ENCODE peak calls at places on chromosomes 13 and 19, in eight cellular contexts. One of them, this sample, is unnamed.

GRCh38 chr13:102651392-102651791 is 43.5 kb downstream of the METTL21C start:
- DNase-seq in right lobe of liver: no peak
- DNase-seq in pancreas: no peak
- DNase-seq in PC-3: peak
- DNase-seq in aorta: no peak
- DNase-seq in GM10248: no peak
- DNase-seq in AG08396: no peak
- DNase-seq in M059J: peak
- DNase-seq in this sample: no peak

GRCh38 chr19:46624958-46625661 is at the start of gene PTGIR:
- DNase-seq in right lobe of liver: no peak
- DNase-seq in pancreas: no peak
- DNase-seq in PC-3: no peak
- DNase-seq in aorta: peak
- DNase-seq in GM10248: no peak
- DNase-seq in AG08396: peak
- DNase-seq in M059J: peak
- DNase-seq in this sample: no peak

GRCh38 chr19:37855098-37855497 is 51.3 kb downstream of the WDR87 start:
- DNase-seq in right lobe of liver: no peak
- DNase-seq in pancreas: peak
- DNase-seq in PC-3: no peak
- DNase-seq in aorta: peak
- DNase-seq in GM10248: peak
- DNase-seq in AG08396: peak
- DNase-seq in M059J: no peak
- DNase-seq in this sample: no peak

GRCh38 chr13:80528733-80529132 is 187.8 kb upstream of the SPRY2 start:
- DNase-seq in right lobe of liver: no peak
- DNase-seq in pancreas: no peak
- DNase-seq in PC-3: no peak
- DNase-seq in aorta: no peak
- DNase-seq in GM10248: no peak
- DNase-seq in AG08396: no peak
- DNase-seq in M059J: no peak
- DNase-seq in this sample: no peak

GRCh38 chr13:54433511-54434206 is 1405.0 kb downstream of the OLFM4 start:
- DNase-seq in right lobe of liver: no peak
- DNase-seq in pancreas: no peak
- DNase-seq in PC-3: no peak
- DNase-seq in aorta: no peak
- DNase-seq in GM10248: no peak
- DNase-seq in AG08396: no peak
- DNase-seq in M059J: no peak
- DNase-seq in this sample: no peak

GRCh38 chr19:344625-345319 is at the start of gene MIER2:
- DNase-seq in right lobe of liver: peak
- DNase-seq in pancreas: peak
- DNase-seq in PC-3: peak
- DNase-seq in aorta: peak
- DNase-seq in GM10248: peak
- DNase-seq in AG08396: peak
- DNase-seq in M059J: peak
- DNase-seq in this sample: no peak

GRCh38 chr13:111458739-111459138 is 138.3 kb downstream of the TEX29 start:
- DNase-seq in right lobe of liver: no peak
- DNase-seq in pancreas: no peak
- DNase-seq in PC-3: no peak
- DNase-seq in aorta: no peak
- DNase-seq in GM10248: no peak
- DNase-seq in AG08396: no peak
- DNase-seq in M059J: no peak
- DNase-seq in this sample: no peak

GRCh38 chr13:24075137-24075975 is 85.2 kb upstream of the SPATA13 start:
- DNase-seq in right lobe of liver: no peak
- DNase-seq in pancreas: no peak
- DNase-seq in PC-3: peak
- DNase-seq in aorta: no peak
- DNase-seq in GM10248: no peak
- DNase-seq in AG08396: peak
- DNase-seq in M059J: peak
- DNase-seq in this sample: no peak

GRCh38 chr13:65914707-65915106 is 1315.4 kb downstream of the PCDH9 start:
- DNase-seq in right lobe of liver: no peak
- DNase-seq in pancreas: no peak
- DNase-seq in PC-3: peak
- DNase-seq in aorta: no peak
- DNase-seq in GM10248: no peak
- DNase-seq in AG08396: no peak
- DNase-seq in M059J: no peak
- DNase-seq in this sample: peak

GRCh38 chr19:45075215-45076028 is 856 bp downstream of the ZNF296 start:
- DNase-seq in right lobe of liver: peak
- DNase-seq in pancreas: peak
- DNase-seq in PC-3: peak
- DNase-seq in aorta: peak
- DNase-seq in GM10248: peak
- DNase-seq in AG08396: peak
- DNase-seq in M059J: no peak
- DNase-seq in this sample: no peak

GRCh38 chr19:4054471-4055208 is 12.1 kb downstream of the ZBTB7A start:
- DNase-seq in right lobe of liver: peak
- DNase-seq in pancreas: no peak
- DNase-seq in PC-3: no peak
- DNase-seq in aorta: peak
- DNase-seq in GM10248: no peak
- DNase-seq in AG08396: no peak
- DNase-seq in M059J: no peak
- DNase-seq in this sample: no peak

GRCh38 chr13:81017525-81018152 is 676.7 kb upstream of the SPRY2 start:
- DNase-seq in right lobe of liver: no peak
- DNase-seq in pancreas: no peak
- DNase-seq in PC-3: peak
- DNase-seq in aorta: no peak
- DNase-seq in GM10248: peak
- DNase-seq in AG08396: peak
- DNase-seq in M059J: peak
- DNase-seq in this sample: peak

GRCh38 chr13:114313061-114313860 is 1.0 kb upstream of the CHAMP1 start:
- DNase-seq in right lobe of liver: no peak
- DNase-seq in pancreas: no peak
- DNase-seq in PC-3: peak
- DNase-seq in aorta: no peak
- DNase-seq in GM10248: peak
- DNase-seq in AG08396: no peak
- DNase-seq in M059J: peak
- DNase-seq in this sample: no peak

GRCh38 chr19:54461201-54462071 is 2.1 kb downstream of the LENG9 start:
- DNase-seq in right lobe of liver: no peak
- DNase-seq in pancreas: peak
- DNase-seq in PC-3: no peak
- DNase-seq in aorta: peak
- DNase-seq in GM10248: no peak
- DNase-seq in AG08396: no peak
- DNase-seq in M059J: no peak
- DNase-seq in this sample: no peak

GRCh38 chr19:40407714-40408600 is 5.2 kb downstream of the PRX start:
- DNase-seq in right lobe of liver: no peak
- DNase-seq in pancreas: no peak
- DNase-seq in PC-3: no peak
- DNase-seq in aorta: no peak
- DNase-seq in GM10248: no peak
- DNase-seq in AG08396: no peak
- DNase-seq in M059J: no peak
- DNase-seq in this sample: no peak

GRCh38 chr13:97397267-97397666 is 36.7 kb upstream of the RAP2A start:
- DNase-seq in right lobe of liver: no peak
- DNase-seq in pancreas: no peak
- DNase-seq in PC-3: no peak
- DNase-seq in aorta: no peak
- DNase-seq in GM10248: no peak
- DNase-seq in AG08396: no peak
- DNase-seq in M059J: no peak
- DNase-seq in this sample: no peak

GRCh38 chr19:44315883-44316282 is 11.1 kb upstream of the ZNF235 start:
- DNase-seq in right lobe of liver: no peak
- DNase-seq in pancreas: no peak
- DNase-seq in PC-3: no peak
- DNase-seq in aorta: no peak
- DNase-seq in GM10248: no peak
- DNase-seq in AG08396: no peak
- DNase-seq in M059J: peak
- DNase-seq in this sample: no peak

GRCh38 chr13:24747248-24748151 is 16.5 kb upstream of the RNF17 start:
- DNase-seq in right lobe of liver: no peak
- DNase-seq in pancreas: no peak
- DNase-seq in PC-3: no peak
- DNase-seq in aorta: no peak
- DNase-seq in GM10248: no peak
- DNase-seq in AG08396: no peak
- DNase-seq in M059J: no peak
- DNase-seq in this sample: no peak

GRCh38 chr19:6313398-6313969 is 19.9 kb downstream of the ACER1 start:
- DNase-seq in right lobe of liver: no peak
- DNase-seq in pancreas: no peak
- DNase-seq in PC-3: no peak
- DNase-seq in aorta: peak
- DNase-seq in GM10248: no peak
- DNase-seq in AG08396: no peak
- DNase-seq in M059J: no peak
- DNase-seq in this sample: no peak

GRCh38 chr13:111359237-111359915 is 38.9 kb downstream of the TEX29 start:
- DNase-seq in right lobe of liver: no peak
- DNase-seq in pancreas: no peak
- DNase-seq in PC-3: no peak
- DNase-seq in aorta: no peak
- DNase-seq in GM10248: no peak
- DNase-seq in AG08396: peak
- DNase-seq in M059J: peak
- DNase-seq in this sample: no peak

GRCh38 chr13:114078501-114079451 is 53.6 kb downstream of the RASA3 start:
- DNase-seq in right lobe of liver: peak
- DNase-seq in pancreas: peak
- DNase-seq in PC-3: peak
- DNase-seq in aorta: peak
- DNase-seq in GM10248: no peak
- DNase-seq in AG08396: peak
- DNase-seq in M059J: no peak
- DNase-seq in this sample: no peak

GRCh38 chr19:5743640-5744039 is 23.2 kb downstream of the CATSPERD start:
- DNase-seq in right lobe of liver: no peak
- DNase-seq in pancreas: no peak
- DNase-seq in PC-3: no peak
- DNase-seq in aorta: no peak
- DNase-seq in GM10248: no peak
- DNase-seq in AG08396: peak
- DNase-seq in M059J: peak
- DNase-seq in this sample: no peak

GRCh38 chr19:37007587-37008220 is 70.5 kb upstream of the ZNF420 start:
- DNase-seq in right lobe of liver: peak
- DNase-seq in pancreas: peak
- DNase-seq in PC-3: no peak
- DNase-seq in aorta: peak
- DNase-seq in GM10248: no peak
- DNase-seq in AG08396: peak
- DNase-seq in M059J: no peak
- DNase-seq in this sample: no peak

GRCh38 chr13:64551755-64552154 is 2678.4 kb downstream of the PCDH9 start:
- DNase-seq in right lobe of liver: no peak
- DNase-seq in pancreas: no peak
- DNase-seq in PC-3: peak
- DNase-seq in aorta: no peak
- DNase-seq in GM10248: no peak
- DNase-seq in AG08396: no peak
- DNase-seq in M059J: peak
- DNase-seq in this sample: no peak

GRCh38 chr19:18086590-18087138 is at the start of gene IL12RB1:
- DNase-seq in right lobe of liver: no peak
- DNase-seq in pancreas: no peak
- DNase-seq in PC-3: no peak
- DNase-seq in aorta: no peak
- DNase-seq in GM10248: peak
- DNase-seq in AG08396: peak
- DNase-seq in M059J: peak
- DNase-seq in this sample: no peak

GRCh38 chr13:114068723-114069322 is 63.6 kb downstream of the RASA3 start:
- DNase-seq in right lobe of liver: no peak
- DNase-seq in pancreas: no peak
- DNase-seq in PC-3: no peak
- DNase-seq in aorta: peak
- DNase-seq in GM10248: no peak
- DNase-seq in AG08396: peak
- DNase-seq in M059J: peak
- DNase-seq in this sample: peak

GRCh38 chr19:47445937-47446402 is 25.7 kb downstream of the SLC8A2 start:
- DNase-seq in right lobe of liver: no peak
- DNase-seq in pancreas: peak
- DNase-seq in PC-3: peak
- DNase-seq in aorta: peak
- DNase-seq in GM10248: no peak
- DNase-seq in AG08396: no peak
- DNase-seq in M059J: peak
- DNase-seq in this sample: no peak

GRCh38 chr19:31313291-31314030 is 35.8 kb downstream of the TSHZ3 start:
- DNase-seq in right lobe of liver: no peak
- DNase-seq in pancreas: no peak
- DNase-seq in PC-3: no peak
- DNase-seq in aorta: no peak
- DNase-seq in GM10248: no peak
- DNase-seq in AG08396: no peak
- DNase-seq in M059J: no peak
- DNase-seq in this sample: no peak

GRCh38 chr13:93771782-93772181 is 545.2 kb downstream of the GPC6 start:
- DNase-seq in right lobe of liver: no peak
- DNase-seq in pancreas: no peak
- DNase-seq in PC-3: peak
- DNase-seq in aorta: no peak
- DNase-seq in GM10248: no peak
- DNase-seq in AG08396: no peak
- DNase-seq in M059J: no peak
- DNase-seq in this sample: no peak

GRCh38 chr13:77429320-77430142 is 102.6 kb upstream of the MYCBP2 start:
- DNase-seq in right lobe of liver: no peak
- DNase-seq in pancreas: no peak
- DNase-seq in PC-3: peak
- DNase-seq in aorta: no peak
- DNase-seq in GM10248: peak
- DNase-seq in AG08396: no peak
- DNase-seq in M059J: peak
- DNase-seq in this sample: no peak

GRCh38 chr19:335486-336066 is 9.0 kb downstream of the MIER2 start:
- DNase-seq in right lobe of liver: no peak
- DNase-seq in pancreas: peak
- DNase-seq in PC-3: no peak
- DNase-seq in aorta: peak
- DNase-seq in GM10248: no peak
- DNase-seq in AG08396: no peak
- DNase-seq in M059J: no peak
- DNase-seq in this sample: no peak

GRCh38 chr19:5023128-5023571 is 54.2 kb downstream of the KDM4B start:
- DNase-seq in right lobe of liver: no peak
- DNase-seq in pancreas: no peak
- DNase-seq in PC-3: no peak
- DNase-seq in aorta: no peak
- DNase-seq in GM10248: no peak
- DNase-seq in AG08396: no peak
- DNase-seq in M059J: no peak
- DNase-seq in this sample: no peak

GRCh38 chr19:19474950-19475781 is 40.2 kb downstream of the TSSK6 start:
- DNase-seq in right lobe of liver: no peak
- DNase-seq in pancreas: peak
- DNase-seq in PC-3: no peak
- DNase-seq in aorta: no peak
- DNase-seq in GM10248: no peak
- DNase-seq in AG08396: no peak
- DNase-seq in M059J: no peak
- DNase-seq in this sample: no peak

GRCh38 chr19:18428837-18429674 is 8.9 kb downstream of the ISYNA1 start:
- DNase-seq in right lobe of liver: no peak
- DNase-seq in pancreas: peak
- DNase-seq in PC-3: no peak
- DNase-seq in aorta: peak
- DNase-seq in GM10248: peak
- DNase-seq in AG08396: peak
- DNase-seq in M059J: peak
- DNase-seq in this sample: no peak

This sample was measured in pulmonary artery endothelial cell.